ENCODE peak calls at places on chromosomes 13 and 19, in six cellular contexts. X, H, Z, J, G and A are unnamed samples.

GRCh38 chr19:12295191-12295590 is 508 bp upstream of the ZNF44 start:
- ATAC-seq in Z (no peak), J (no peak), G (peak; percentile 43), X (no peak), H (no peak), A (no peak)

GRCh38 chr19:4449022-4449825 is 8.4 kb downstream of the UBXN6 start:
- ATAC-seq in H (peak; percentile 92), G (no peak), X (no peak), J (no peak), Z (peak; percentile 63), A (peak; percentile 54)

GRCh38 chr13:40812724-40813445 is 23.5 kb downstream of the SLC25A15 start:
- ATAC-seq in G (no peak), J (no peak), Z (no peak), H (no peak), X (no peak), A (no peak)

GRCh38 chr13:41006951-41007350 is 12.2 kb downstream of the ELF1 start:
- ATAC-seq in H (no peak), G (no peak), Z (no peak), J (no peak), X (no peak), A (no peak)

GRCh38 chr19:29302002-29302928 is 89.3 kb upstream of the UQCRFS1 start:
- ATAC-seq in Z (no peak), H (no peak), X (no peak), G (no peak), J (no peak), A (no peak)

GRCh38 chr13:100115693-100116254 is 26.9 kb downstream of the PCCA start:
- ATAC-seq in G (no peak), X (no peak), Z (no peak), J (no peak), H (no peak), A (no peak)

GRCh38 chr19:18895038-18895827 is 725 bp downstream of the CERS1 start:
- ATAC-seq in J (no peak), X (no peak), Z (peak; percentile 54), H (peak; percentile 72), G (no peak), A (no peak)

GRCh38 chr13:32017449-32017848 is 14.1 kb upstream of the FRY start:
- ATAC-seq in X (no peak), H (no peak), G (no peak), J (no peak), Z (no peak), A (no peak)

GRCh38 chr19:55657004-55657747 is 2.3 kb downstream of the U2AF2 start:
- ATAC-seq in G (no peak), H (no peak), J (no peak), Z (no peak), X (no peak), A (no peak)

GRCh38 chr13:51944428-51944827 is 66.8 kb downstream of the ATP7B start:
- ATAC-seq in H (no peak), J (no peak), X (no peak), G (no peak), Z (no peak), A (no peak)

GRCh38 chr19:45177817-45178261 is at the start of gene TRAPPC6A:
- ATAC-seq in X (no peak), G (peak; percentile 1), J (peak; percentile 7), H (peak; percentile 3), Z (no peak), A (peak; percentile 51)

GRCh38 chr19:18660051-18660910 is 23.2 kb upstream of the CRTC1 start:
- ATAC-seq in Z (peak; percentile 61), J (no peak), G (no peak), H (peak; percentile 75), X (no peak), A (peak; percentile 4)

GRCh38 chr19:17183271-17183757 is 31.8 kb upstream of the USE1 start:
- ATAC-seq in J (peak; percentile 30), H (no peak), Z (peak; percentile 26), X (peak; percentile 52), G (peak; percentile 70), A (peak; percentile 26)

GRCh38 chr13:111187879-111188643 is 73.0 kb downstream of the ARHGEF7 start:
- ATAC-seq in X (no peak), J (peak; percentile 13), G (no peak), Z (peak; percentile 16), H (peak; percentile 83), A (peak; percentile 97)